ENCODE peak calls at places on chromosomes 4 and X, in six cellular contexts. U is cardiac fibroblast, C is stomach, Z is T-cell, H is cortex of kidney, M is anterior cingulate cortex. S is an unnamed sample.

GRCh38 chrX:155637714-155638113 is 25.0 kb upstream of the TMLHE start:
- DNase-seq in U (no peak), H (no peak), C (no peak), M (no peak), Z (no peak), S (no peak)

GRCh38 chr4:91114386-91114785 is 987.2 kb downstream of the CCSER1 start:
- DNase-seq in C (no peak), Z (no peak), H (no peak), M (no peak), U (no peak), S (no peak)

GRCh38 chr4:185597532-185598188 is 62.4 kb upstream of the PDLIM3 start:
- DNase-seq in H (no peak), C (peak; percentile 80), U (peak; percentile 86), M (peak; percentile 57), Z (peak; percentile 67), S (peak; percentile 84)

GRCh38 chr4:52173470-52174055 is 122.5 kb downstream of the SPATA18 start:
- DNase-seq in Z (no peak), M (no peak), H (no peak), U (peak; percentile 58), C (no peak), S (no peak)

GRCh38 chr4:85932371-85933305 is 427.2 kb downstream of the MAPK10 start:
- DNase-seq in H (no peak), U (peak; percentile 43), Z (no peak), M (no peak), C (peak; percentile 40), S (no peak)

GRCh38 chr4:179352221-179352620 is 1910.0 kb upstream of the AGA start:
- DNase-seq in U (no peak), C (no peak), H (no peak), Z (no peak), M (no peak), S (no peak)

GRCh38 chr4:102867278-102868152 is 1.3 kb upstream of the CISD2 start:
- DNase-seq in H (no peak), C (no peak), M (no peak), U (no peak), Z (no peak), S (no peak)

GRCh38 chr4:88456757-88457306 is at the start of gene HERC5:
- DNase-seq in U (peak; percentile 95), C (peak; percentile 94), H (peak; percentile 57), M (peak; percentile 55), Z (peak; percentile 92), S (peak; percentile 62)

GRCh38 chr4:85391011-85391410 is 83.9 kb upstream of the ARHGAP24 start:
- DNase-seq in Z (no peak), M (no peak), C (no peak), U (no peak), H (no peak), S (no peak)